ENCODE peak calls at places on chromosome 12, in four cellular contexts. E is lower lobe of right lung, M is transverse colon, S is GM06990. G is an unnamed sample.
A peak's percentile ranks its signal among the peaks of the same experiment; 100 is the strongest.

GRCh38 chr12:126385785-126386184 is 1320.5 kb downstream of the AACS start:
- DNase-seq in E (no peak), M (no peak), S (no peak), G (no peak)

GRCh38 chr12:24270965-24271364 is 321.5 kb upstream of the SOX5 start:
- DNase-seq in E (no peak), M (no peak), S (no peak), G (no peak)

GRCh38 chr12:753401-754237 is 1.2 kb downstream of the WNK1 start:
- DNase-seq in E (peak; percentile 78), M (peak; percentile 63), S (peak; percentile 72), G (peak; percentile 61)

GRCh38 chr12:72330291-72330690 is 58.1 kb downstream of the TRHDE start:
- DNase-seq in E (no peak), M (no peak), S (no peak), G (no peak)

GRCh38 chr12:128551266-128552025 is 272.3 kb downstream of the SLC15A4 start:
- DNase-seq in E (no peak), M (no peak), S (no peak), G (no peak)

GRCh38 chr12:12811343-12811742 is 1.8 kb upstream of the DDX47 start:
- DNase-seq in E (no peak), M (no peak), S (no peak), G (no peak)

GRCh38 chr12:52494518-52494917 is 1.5 kb upstream of the KRT6A start:
- DNase-seq in E (peak; percentile 67), M (peak; percentile 17), S (no peak), G (no peak)

GRCh38 chr12:57171668-57172067 is 24.2 kb upstream of the LRP1-AS start:
- DNase-seq in E (no peak), M (no peak), S (no peak), G (no peak)

GRCh38 chr12:96061864-96062453 is 26.6 kb upstream of the LTA4H start:
- DNase-seq in E (peak; percentile 69), M (peak; percentile 83), S (peak; percentile 65), G (peak; percentile 88)

GRCh38 chr12:103930787-103931536 is 752 bp downstream of the HSP90B1 start:
- DNase-seq in E (peak; percentile 52), M (peak; percentile 51), S (peak; percentile 64), G (peak; percentile 68)

GRCh38 chr12:28998662-28999120 is 150.4 kb upstream of the FAR2 start:
- DNase-seq in E (no peak), M (no peak), S (no peak), G (peak; percentile 31)

GRCh38 chr12:2795291-2796186 is 769 bp downstream of the FKBP4 start:
- DNase-seq in E (peak; percentile 82), M (peak; percentile 86), S (peak; percentile 74), G (peak; percentile 79)

GRCh38 chr12:50220357-50221061 is 53.3 kb upstream of the CERS5 start:
- DNase-seq in E (no peak), M (no peak), S (peak; percentile 54), G (peak; percentile 84)

GRCh38 chr12:89779090-89779489 is 70.5 kb upstream of the ATP2B1 start:
- DNase-seq in E (no peak), M (no peak), S (no peak), G (no peak)

GRCh38 chr12:74259199-74259598 is 278.4 kb upstream of the ATXN7L3B start:
- DNase-seq in E (no peak), M (no peak), S (no peak), G (no peak)

GRCh38 chr12:26113194-26113654 is 11.6 kb downstream of the BHLHE41 start:
- DNase-seq in E (no peak), M (no peak), S (no peak), G (no peak)

GRCh38 chr12:123027726-123028445 is 47.4 kb downstream of the ARL6IP4 start:
- DNase-seq in E (no peak), M (no peak), S (no peak), G (no peak)
- H3K4me3 ChIP-seq in E (no peak overlapping the region), M (no peak overlapping the region), S (no peak overlapping the region), G (no peak overlapping the region)

DNA sequence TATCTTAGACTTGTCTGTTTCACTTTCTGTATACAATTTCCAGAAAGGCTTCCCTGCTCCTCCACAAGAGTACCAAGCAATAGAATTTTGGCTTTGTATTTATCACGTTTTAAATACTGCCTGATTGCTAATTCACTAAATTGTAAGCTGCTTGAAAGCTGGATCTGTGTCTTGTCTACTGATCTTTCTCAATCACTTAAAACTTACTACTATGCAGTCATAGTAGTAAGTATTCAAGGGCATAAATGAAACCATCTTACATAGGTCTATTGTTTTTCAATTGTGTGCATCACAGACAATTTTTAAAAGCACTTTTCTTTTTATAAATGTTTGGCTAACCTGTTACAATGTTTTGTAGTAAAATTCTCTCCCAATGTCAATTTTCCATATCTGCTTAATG is 1.2 kb upstream of the GLIPR1L2 start:
- DNase-seq in E (no peak), M (no peak), S (no peak), G (no peak)
- H3K4me3 ChIP-seq in E (peak overlapping the region; percentile 65), M (no peak overlapping the region), S (no peak overlapping the region), G (peak overlapping the region; percentile 87)

GRCh38 chr12:123233505-123234299 is 466 bp downstream of the MTRFR start:
- DNase-seq in E (no peak), M (no peak), S (peak; percentile 22), G (peak; percentile 18)

GRCh38 chr12:123227581-123228258 is 5.2 kb downstream of the MPHOSPH9 start:
- DNase-seq in E (no peak), M (no peak), S (no peak), G (no peak)

GRCh38 chr12:123232472-123232806 is 502 bp downstream of the MPHOSPH9 start:
- DNase-seq in E (no peak), M (no peak), S (no peak), G (no peak)

GRCh38 chr12:123232807-123233504 is at the start of the genes MPHOSPH9 and MTRFR:
- DNase-seq in E (peak; percentile 99), M (peak; percentile 99), S (peak; percentile 99), G (peak; percentile 100)

DNA sequence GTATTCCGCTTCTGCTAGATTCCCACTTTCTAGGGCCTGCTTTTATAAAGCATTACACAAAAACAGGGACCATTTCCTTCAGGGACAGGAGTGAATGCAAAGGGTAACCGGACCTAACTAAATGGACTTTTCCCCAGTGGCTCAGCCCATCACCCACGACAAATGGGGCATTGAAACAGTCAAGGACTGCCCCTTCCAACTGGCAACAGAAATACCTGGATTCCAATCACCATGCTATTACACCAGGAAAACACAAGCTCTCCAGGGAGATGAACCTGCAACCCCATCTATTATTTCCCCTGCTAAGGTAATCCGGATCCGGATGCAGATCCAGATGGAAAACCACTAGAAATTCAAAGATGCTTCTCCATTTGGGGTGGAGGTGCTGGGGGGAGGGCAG is 1.0 kb downstream of the MPHOSPH9 start:
- DNase-seq in E (no peak), M (no peak), S (no peak), G (peak; percentile 14)
- H3K4me3 ChIP-seq in E (peak overlapping the region; percentile 93), M (peak overlapping the region; percentile 55), S (peak overlapping the region; percentile 75), G (peak overlapping the region; percentile 80)

GRCh38 chr12:125228519-125229260 is 163.5 kb downstream of the AACS start:
- DNase-seq in E (no peak), M (no peak), S (no peak), G (peak; percentile 10)
- H3K4me3 ChIP-seq in E (no peak overlapping the region), M (no peak overlapping the region), S (no peak overlapping the region), G (no peak overlapping the region)

GRCh38 chr12:120229071-120229582 is 28.2 kb upstream of the RPLP0 start:
- DNase-seq in E (no peak), M (no peak), S (no peak), G (no peak)

GRCh38 chr12:120231316-120232011 is 30.6 kb upstream of the RPLP0 start:
- DNase-seq in E (peak; percentile 68), M (peak; percentile 58), S (no peak), G (no peak)

GRCh38 chr12:120229583-120230325 is 28.8 kb upstream of the RPLP0 start:
- DNase-seq in E (peak; percentile 54), M (peak; percentile 56), S (no peak), G (no peak)

GRCh38 chr12:120230326-120230973 is 29.5 kb upstream of the RPLP0 start:
- DNase-seq in E (peak; percentile 52), M (peak; percentile 51), S (no peak), G (no peak)

GRCh38 chr12:120230974-120231315 is 30.0 kb upstream of the RPLP0 start:
- DNase-seq in E (no peak), M (no peak), S (no peak), G (no peak)
- H3K4me3 ChIP-seq in E (no peak overlapping the region), M (no peak overlapping the region), S (no peak overlapping the region), G (no peak overlapping the region)

DNA sequence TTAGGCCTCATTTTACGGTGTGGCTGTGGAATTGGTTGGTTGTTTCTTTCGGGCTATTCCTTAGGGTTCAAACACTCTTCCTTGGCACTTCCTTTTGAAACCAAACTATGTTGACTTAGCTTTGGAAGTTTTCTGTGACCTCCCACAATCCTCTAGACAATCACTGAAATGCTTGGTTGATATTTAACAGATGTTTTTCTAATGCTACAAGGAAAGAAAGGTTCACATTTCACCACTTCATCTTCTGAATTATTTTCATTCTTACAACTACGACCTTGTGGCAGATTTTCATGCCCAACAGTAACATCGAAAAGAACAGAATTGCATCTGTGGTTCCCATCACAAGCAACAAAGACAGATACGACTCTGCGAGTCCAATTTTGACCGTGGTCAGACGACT is 16.8 kb downstream of the PRKAB1 start:
- DNase-seq in E (no peak), M (no peak), S (no peak), G (no peak)
- H3K4me3 ChIP-seq in E (no peak overlapping the region), M (no peak overlapping the region), S (no peak overlapping the region), G (no peak overlapping the region)

DNA sequence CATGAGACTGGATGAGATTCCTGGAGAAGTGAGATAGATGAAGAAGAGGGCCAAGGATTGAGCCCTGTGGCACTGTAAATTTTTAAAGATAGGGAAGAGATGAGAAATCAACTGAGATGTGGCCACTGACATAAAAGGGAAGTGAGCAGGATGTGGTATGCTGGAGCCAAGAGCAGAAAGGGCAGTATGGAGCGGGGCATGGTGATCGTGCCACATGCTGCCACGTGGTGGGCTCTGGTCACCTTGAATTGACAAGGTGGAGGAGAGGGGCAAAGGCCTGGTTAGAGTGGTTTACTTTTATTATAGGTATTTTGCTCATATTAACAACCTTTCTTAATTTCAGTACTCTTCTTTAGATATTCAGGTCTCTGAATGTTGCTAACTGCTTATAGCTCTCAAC is 257.9 kb downstream of the NEDD1 start:
- DNase-seq in E (no peak), M (no peak), S (no peak), G (no peak)
- H3K4me3 ChIP-seq in E (no peak overlapping the region), M (no peak overlapping the region), S (no peak overlapping the region), G (no peak overlapping the region)

DNA sequence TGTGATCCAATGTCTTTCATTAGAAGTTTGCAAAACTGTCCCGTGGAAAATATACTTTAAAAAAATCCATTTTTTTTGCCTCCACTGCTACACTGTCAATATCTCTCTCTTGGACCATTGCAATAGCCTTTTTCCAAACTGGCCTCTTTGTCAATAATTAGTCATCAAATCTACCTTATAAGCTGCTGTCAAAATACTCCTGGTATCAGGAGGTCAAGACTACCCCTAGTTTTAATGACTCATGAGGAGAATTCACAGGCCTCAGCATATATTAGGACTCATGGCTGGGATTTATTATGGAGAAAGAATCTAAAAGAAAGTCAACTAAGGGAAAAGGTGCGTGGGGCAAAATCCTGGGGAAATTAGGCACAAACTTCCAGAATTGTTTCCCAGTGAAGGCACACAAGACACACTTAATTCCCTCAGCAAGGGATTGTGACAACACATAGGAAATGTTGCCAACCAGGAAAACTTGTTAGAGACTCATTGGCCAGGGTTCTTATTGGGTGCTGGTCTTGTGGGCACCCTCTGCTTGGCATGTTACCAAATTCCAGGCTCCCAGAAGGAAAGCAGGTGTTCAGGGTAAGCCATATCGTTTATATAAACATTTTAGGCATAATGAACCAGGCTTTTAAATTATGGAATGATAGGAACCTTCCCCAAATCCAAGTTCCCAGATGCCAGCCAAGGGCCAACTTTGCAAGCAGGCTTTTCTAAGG is 56.1 kb downstream of the TMEM117 start:
- DNase-seq in E (no peak), M (no peak), S (no peak), G (no peak)
- H3K4me3 ChIP-seq in E (no peak overlapping the region), M (no peak overlapping the region), S (no peak overlapping the region), G (no peak overlapping the region)